ENCODE peak calls at places on chromosomes 11 and 22, in four cellular contexts. One of them, this sample, is unnamed.

GRCh38 chr22:46578824-46579561 is 41.2 kb upstream of the GRAMD4 start:
- DNase-seq in nucleus accumbens: no peak
- DNase-seq in NCI-H460: no peak
- DNase-seq in ureter: peak
- DNase-seq in this sample: no peak

GRCh38 chr22:21455334-21456089 is 11.7 kb upstream of the TMEM191C start:
- DNase-seq in nucleus accumbens: no peak
- DNase-seq in NCI-H460: no peak
- DNase-seq in ureter: peak
- DNase-seq in this sample: no peak

GRCh38 chr11:2528301-2529050 is 83.7 kb downstream of the KCNQ1 start:
- DNase-seq in nucleus accumbens: no peak
- DNase-seq in NCI-H460: no peak
- DNase-seq in ureter: peak
- DNase-seq in this sample: no peak

GRCh38 chr11:44876194-44876723 is 74.4 kb downstream of the TP53I11 start:
- DNase-seq in nucleus accumbens: no peak
- DNase-seq in NCI-H460: no peak
- DNase-seq in ureter: no peak
- DNase-seq in this sample: no peak

GRCh38 chr11:130070829-130071205 is 1.1 kb downstream of the APLP2 start:
- DNase-seq in nucleus accumbens: no peak
- DNase-seq in NCI-H460: no peak
- DNase-seq in ureter: no peak
- DNase-seq in this sample: no peak

GRCh38 chr11:108551653-108552462 is 41.7 kb downstream of the EXPH5 start:
- DNase-seq in nucleus accumbens: no peak
- DNase-seq in NCI-H460: no peak
- DNase-seq in ureter: no peak
- DNase-seq in this sample: no peak

GRCh38 chr11:69105431-69106123 is 50.2 kb upstream of the SMIM38 start:
- DNase-seq in nucleus accumbens: no peak
- DNase-seq in NCI-H460: no peak
- DNase-seq in ureter: no peak
- DNase-seq in this sample: no peak

GRCh38 chr22:25472382-25472781 is 92.1 kb upstream of the GRK3 start:
- DNase-seq in nucleus accumbens: no peak
- DNase-seq in NCI-H460: no peak
- DNase-seq in ureter: no peak
- DNase-seq in this sample: no peak

GRCh38 chr22:17842386-17842785 is 68.1 kb upstream of the BID start:
- DNase-seq in nucleus accumbens: no peak
- DNase-seq in NCI-H460: no peak
- DNase-seq in ureter: no peak
- DNase-seq in this sample: no peak

GRCh38 chr11:47373876-47374820 is 4.2 kb downstream of the SPI1 start:
- DNase-seq in nucleus accumbens: peak
- DNase-seq in NCI-H460: peak
- DNase-seq in ureter: peak
- DNase-seq in this sample: peak

GRCh38 chr11:60924110-60924905 is at the start of gene TMEM132A:
- DNase-seq in nucleus accumbens: peak
- DNase-seq in NCI-H460: peak
- DNase-seq in ureter: no peak
- DNase-seq in this sample: no peak

GRCh38 chr22:50269573-50270301 is 443 bp downstream of the MAPK11 start:
- DNase-seq in nucleus accumbens: no peak
- DNase-seq in NCI-H460: no peak
- DNase-seq in ureter: no peak
- DNase-seq in this sample: peak

GRCh38 chr11:46529928-46530574 is 63.8 kb downstream of the AMBRA1 start:
- DNase-seq in nucleus accumbens: no peak
- DNase-seq in NCI-H460: no peak
- DNase-seq in ureter: no peak
- DNase-seq in this sample: no peak

This sample was measured in effector memory CD4-positive, alpha-beta T cell.